ENCODE peak calls at places on chromosomes 1 and 21, in five cellular contexts. C is HFF-Myc, J is A549, O is aorta, A is MM.1S. T is an unnamed sample.

GRCh38 chr1:214670098-214670497 is 67.1 kb downstream of the CENPF start:
- DNase-seq in C (peak; percentile 19), A (no peak), O (no peak), J (no peak), T (no peak)

GRCh38 chr1:86618358-86618757 is 71.5 kb downstream of the CLCA4 start:
- DNase-seq in J (no peak), O (no peak), C (no peak), A (peak; percentile 75), T (no peak)

GRCh38 chr1:19552291-19553010 is 67.1 kb upstream of the CAPZB start:
- DNase-seq in C (no peak), A (no peak), O (no peak), J (no peak), T (no peak)

GRCh38 chr21:44444286-44444931 is 10.9 kb upstream of the LRRC3 start:
- DNase-seq in A (no peak), J (peak; percentile 13), O (no peak), C (no peak), T (no peak)

GRCh38 chr1:212188599-212189351 is 96.4 kb upstream of the PPP2R5A start:
- DNase-seq in C (no peak), A (no peak), J (no peak), O (no peak), T (no peak)

GRCh38 chr1:114549137-114549536 is 32.3 kb downstream of the BCAS2 start:
- DNase-seq in A (no peak), J (no peak), O (no peak), C (no peak), T (no peak)

GRCh38 chr1:50570064-50570463 is 146.8 kb upstream of the DMRTA2 start:
- DNase-seq in A (no peak), C (no peak), J (no peak), O (no peak), T (peak; percentile 74)

GRCh38 chr1:152960452-152961044 is 9.9 kb upstream of the SPRR4 start:
- DNase-seq in O (no peak), A (no peak), C (no peak), J (no peak), T (no peak)

GRCh38 chr1:189606795-189607476 is 870.7 kb downstream of the BRINP3 start:
- DNase-seq in O (no peak), J (peak; percentile 13), A (no peak), C (no peak), T (no peak)

DNA sequence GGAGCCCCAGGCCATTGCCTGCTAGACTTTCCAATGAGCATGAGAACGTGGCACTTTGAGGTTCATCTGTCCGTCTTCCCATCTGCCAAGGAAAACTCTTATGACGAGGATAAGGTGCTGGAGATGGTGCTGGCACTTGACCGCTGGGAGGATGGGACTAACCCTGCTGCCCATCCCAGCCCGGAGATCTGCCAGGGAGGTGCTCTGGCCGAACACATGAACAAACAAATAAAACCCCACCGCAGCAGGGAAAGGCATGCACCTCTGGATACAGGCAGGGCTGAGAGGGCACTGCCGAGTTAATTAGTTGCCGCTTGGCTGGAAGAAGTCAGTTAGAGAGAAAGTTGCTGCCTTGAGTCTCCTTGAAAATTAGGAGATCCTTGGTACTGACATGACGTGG is 308.4 kb downstream of the AJAP1 start:
- DNase-seq in C (no peak), O (no peak), A (no peak), J (no peak), T (no peak)
- H3K4me3 ChIP-seq in C (no peak overlapping the region), O (no peak overlapping the region), A (no peak overlapping the region), J (no peak overlapping the region), T (no peak overlapping the region)

DNA sequence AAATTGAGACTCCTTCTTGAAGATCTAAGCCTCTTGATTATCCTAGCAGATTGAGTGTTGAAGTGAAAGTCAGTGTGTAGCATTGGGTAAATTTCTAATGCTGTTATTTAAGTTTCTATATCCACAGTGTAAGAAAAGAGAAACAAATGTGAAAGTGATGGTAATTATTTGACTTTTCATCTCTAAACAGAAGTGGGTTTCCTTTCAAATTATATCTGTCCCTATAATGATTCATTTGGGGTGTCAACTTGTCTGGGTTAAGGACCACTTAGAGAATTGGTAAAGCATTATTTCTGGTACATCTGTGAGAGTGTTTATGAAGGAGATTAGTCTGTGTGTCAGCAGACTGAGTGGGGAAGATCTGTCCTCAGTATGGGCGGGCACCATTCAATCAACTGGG is 133.0 kb upstream of the HMCN1 start:
- DNase-seq in C (no peak), J (no peak), A (no peak), O (no peak), T (no peak)
- H3K4me3 ChIP-seq in C (no peak overlapping the region), J (no peak overlapping the region), A (no peak overlapping the region), O (no peak overlapping the region), T (no peak overlapping the region)

GRCh38 chr1:165423181-165423580 is 21.7 kb downstream of the RXRG start:
- DNase-seq in J (no peak), O (no peak), A (no peak), C (no peak), T (no peak)
- H3K4me3 ChIP-seq in J (no peak overlapping the region), O (no peak overlapping the region), A (no peak overlapping the region), C (no peak overlapping the region), T (no peak overlapping the region)

GRCh38 chr1:67749263-67749843 is 64.4 kb downstream of the GADD45A start:
- DNase-seq in A (no peak), J (no peak), O (no peak), C (no peak), T (no peak)
- H3K4me3 ChIP-seq in A (peak overlapping the region; percentile 33), J (peak overlapping the region; percentile 35), O (no peak overlapping the region), C (peak overlapping the region; percentile 7), T (no peak overlapping the region)